ENCODE peak calls at places on chromosome 3, in seven cellular contexts. K is putamen; P is AG09319; X is activated CD8-positive, alpha-beta T cell treated with anti-CD3 and anti-CD28 coated beads, Interleukin-2, amount 10 ng/mL, durations not matched to agents 7 days and 5 days; S is fibroblast of lung; F is EH; H is NCI-H446. N is an unnamed sample.

GRCh38 chr3:137970914-137971831 is 38.8 kb upstream of the CLDN18 start:
- DNase-seq in X (peak; percentile 67), H (peak; percentile 76), F (peak; percentile 71), S (peak; percentile 62), P (peak; percentile 10), K (peak; percentile 23), N (peak; percentile 73)

GRCh38 chr3:50806806-50807205 is 132.1 kb downstream of the DOCK3 start:
- DNase-seq in H (no peak), F (no peak), K (no peak), X (no peak), S (no peak), P (no peak), N (no peak)

GRCh38 chr3:37097776-37098175 is 76.6 kb downstream of the LRRFIP2 start:
- DNase-seq in F (peak; percentile 32), P (no peak), X (no peak), S (no peak), H (no peak), K (no peak), N (no peak)

GRCh38 chr3:32595318-32595717 is 24.7 kb upstream of the DYNC1LI1 start:
- DNase-seq in X (no peak), P (no peak), H (no peak), S (no peak), F (no peak), K (no peak), N (no peak)

GRCh38 chr3:15633159-15633558 is 31.6 kb downstream of the BTD start:
- DNase-seq in K (no peak), P (no peak), X (no peak), H (no peak), F (no peak), S (no peak), N (no peak)

GRCh38 chr3:16461463-16462245 is 51.8 kb downstream of the RFTN1 start:
- DNase-seq in F (no peak), S (no peak), X (no peak), P (no peak), K (no peak), H (no peak), N (no peak)

GRCh38 chr3:29079358-29079757 is 201.5 kb upstream of the RBMS3 start:
- DNase-seq in X (no peak), K (no peak), H (no peak), P (no peak), F (no peak), S (peak; percentile 31), N (no peak)

GRCh38 chr3:168087539-168087938 is 8.2 kb downstream of the GOLIM4 start:
- DNase-seq in K (no peak), P (no peak), F (no peak), H (no peak), X (no peak), S (no peak), N (no peak)

N was measured in ELR.